ENCODE peak calls at places on chromosomes 4 and X, in four cellular contexts. T is GM12878, M is IMR-90, Q is K562. K is an unnamed sample.

GRCh38 chr4:179007758-179008157 is 1565.5 kb upstream of the AGA start:
- DNase-seq in T (no peak), M (no peak), Q (no peak), K (no peak)

GRCh38 chr4:107888237-107888636 is 43.1 kb upstream of the CYP2U1 start:
- DNase-seq in T (no peak), M (no peak), Q (no peak), K (no peak)

GRCh38 chrX:36562986-36563385 is 445.2 kb upstream of the FAM47C start:
- DNase-seq in T (no peak), M (no peak), Q (no peak), K (no peak)

GRCh38 chrX:44915361-44915868 is 42.4 kb downstream of the KDM6A start:
- DNase-seq in T (no peak), M (peak; percentile 20), Q (peak; percentile 8), K (peak; percentile 14)

GRCh38 chr4:167606551-167606950 is 372.3 kb upstream of the SPOCK3 start:
- DNase-seq in T (no peak), M (no peak), Q (no peak), K (no peak)

GRCh38 chrX:120308558-120308957 is 2.7 kb downstream of the TMEM255A start:
- DNase-seq in T (no peak), M (no peak), Q (no peak), K (no peak)

GRCh38 chrX:19879742-19880378 is 7.5 kb downstream of the SH3KBP1 start:
- DNase-seq in T (no peak), M (no peak), Q (no peak), K (no peak)

GRCh38 chrX:76195579-76195978 is 22.7 kb downstream of the PBDC1 start:
- DNase-seq in T (no peak), M (no peak), Q (no peak), K (no peak)

GRCh38 chr4:164926301-164926700 is 49.3 kb downstream of the APELA start:
- DNase-seq in T (no peak), M (no peak), Q (no peak), K (no peak)

GRCh38 chr4:165294907-165295306 is 32.6 kb upstream of the MSMO1 start:
- DNase-seq in T (peak; percentile 25), M (no peak), Q (no peak), K (no peak)

GRCh38 chrX:70117738-70118137 is 15.5 kb upstream of the IGBP1 start:
- DNase-seq in T (no peak), M (no peak), Q (no peak), K (no peak)

GRCh38 chr4:108433832-108434231 is 186.5 kb upstream of the RPL34 start:
- DNase-seq in T (no peak), M (peak; percentile 93), Q (no peak), K (no peak)

GRCh38 chr4:108114503-108114902 is 54.2 kb downstream of the LEF1 start:
- DNase-seq in T (no peak), M (no peak), Q (peak; percentile 67), K (no peak)

GRCh38 chrX:114842181-114842580 is 175.2 kb downstream of the IL13RA2 start:
- DNase-seq in T (no peak), M (no peak), Q (no peak), K (no peak)

GRCh38 chr4:40327340-40327739 is 7.8 kb upstream of the CHRNA9 start:
- DNase-seq in T (no peak), M (no peak), Q (no peak), K (no peak)

GRCh38 chr4:165111906-165112257 is 778 bp downstream of the TMEM192 start:
- DNase-seq in T (no peak), M (no peak), Q (no peak), K (no peak)

GRCh38 chr4:75831856-75832405 is 70.3 kb downstream of the PPEF2 start:
- DNase-seq in T (no peak), M (no peak), Q (no peak), K (no peak)

GRCh38 chrX:106278951-106279350 is 110.8 kb downstream of the PWWP3B start:
- DNase-seq in T (no peak), M (no peak), Q (no peak), K (no peak)

GRCh38 chr4:7988437-7988836 is 48.8 kb upstream of the AFAP1 start:
- DNase-seq in T (no peak), M (peak; percentile 76), Q (no peak), K (no peak)

GRCh38 chrX:14697453-14697852 is 168.1 kb downstream of the GLRA2 start:
- DNase-seq in T (no peak), M (no peak), Q (peak; percentile 12), K (peak; percentile 6)

GRCh38 chrX:48971325-48972213 is at the start of gene KCND1:
- DNase-seq in T (no peak), M (peak; percentile 46), Q (peak; percentile 49), K (peak; percentile 44)

GRCh38 chr4:2962099-2962455 is 1.1 kb downstream of the NOP14 start:
- DNase-seq in T (no peak), M (no peak), Q (no peak), K (peak; percentile 21)

DNA sequence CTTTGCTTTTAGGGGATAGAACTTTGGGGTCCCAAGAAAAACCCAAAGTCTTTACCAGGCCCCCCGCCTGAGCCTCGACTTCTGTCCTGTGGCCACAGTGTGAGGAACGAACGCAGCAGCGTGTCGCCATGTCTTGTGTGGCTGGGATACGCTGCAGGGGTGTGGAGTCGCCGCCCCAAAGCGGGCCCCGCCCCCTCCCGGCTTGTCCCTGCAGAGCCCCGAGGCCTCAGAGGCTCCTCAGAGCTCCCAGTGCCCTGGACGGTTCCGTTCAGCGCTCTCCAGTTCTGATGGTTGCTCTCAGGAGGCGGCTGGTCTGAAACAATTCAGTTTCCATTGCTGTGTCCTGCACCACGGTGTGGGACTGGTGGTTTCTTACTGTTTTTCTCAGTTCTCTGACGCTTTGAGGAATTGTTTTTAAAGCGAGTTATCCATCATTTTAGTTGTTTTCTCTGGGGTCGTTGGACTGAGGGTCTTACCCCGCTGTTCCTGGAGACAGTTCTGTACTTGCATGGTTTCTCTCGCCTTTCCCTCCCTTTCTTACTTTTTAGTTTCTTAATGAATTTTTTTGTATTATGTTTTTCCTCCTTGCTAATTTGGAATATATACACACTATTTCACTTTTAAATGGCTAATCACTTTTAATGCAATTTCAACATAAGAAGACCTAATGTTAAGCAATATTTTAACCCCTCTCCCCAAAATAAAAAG is 1.6 kb upstream of the IDUA start:
- DNase-seq in T (no peak), M (no peak), Q (peak; percentile 78), K (peak; percentile 24)
- H2AFZ ChIP-seq in T (peak overlapping the region; percentile 72), M (peak overlapping the region; percentile 88), Q (peak overlapping the region; percentile 76), K (peak overlapping the region; percentile 82)

DNA sequence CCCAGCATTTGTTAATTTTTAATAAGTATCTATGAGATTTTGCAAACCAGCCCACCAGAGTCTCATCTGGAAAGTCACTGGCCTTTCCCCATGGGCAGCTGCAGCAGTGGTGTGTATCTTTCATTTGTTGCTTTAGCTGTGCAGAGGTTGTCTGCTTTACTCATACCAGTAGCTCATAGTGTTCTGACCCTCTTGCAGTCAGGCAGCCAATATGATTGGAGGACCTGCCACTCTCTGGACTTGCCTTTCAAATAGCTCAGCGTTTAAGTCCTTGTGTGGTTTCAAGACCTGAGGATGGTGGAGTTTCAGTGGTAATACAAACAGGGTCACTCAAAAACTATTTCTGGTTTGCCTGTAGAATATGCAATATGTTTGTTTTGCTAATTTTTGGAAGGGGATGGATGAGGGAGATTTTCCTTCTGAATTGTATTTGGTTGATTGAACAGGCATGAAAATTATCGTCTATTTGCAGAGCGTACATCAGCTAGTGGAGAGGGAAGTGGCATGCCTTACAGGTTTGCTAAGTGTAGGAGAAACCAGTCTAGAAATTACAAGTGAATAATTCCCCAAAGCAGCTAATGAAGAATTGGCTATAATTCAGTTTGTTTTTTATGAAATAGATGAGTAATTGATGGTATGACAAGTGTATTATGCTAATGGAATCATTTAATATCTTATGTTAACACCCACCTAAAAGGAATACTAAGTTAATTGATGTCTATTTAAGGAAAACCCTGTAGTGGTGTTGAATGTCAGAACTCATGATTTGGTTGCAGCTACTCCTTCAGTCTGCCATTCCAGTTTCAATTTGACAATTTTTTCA is 8.9 kb downstream of the POLA1 start:
- DNase-seq in T (peak; percentile 34), M (no peak), Q (no peak), K (no peak)
- TF ChIP-seq FOS in T (no peak), M (no peak), Q (no peak), K (no peak)

DNA sequence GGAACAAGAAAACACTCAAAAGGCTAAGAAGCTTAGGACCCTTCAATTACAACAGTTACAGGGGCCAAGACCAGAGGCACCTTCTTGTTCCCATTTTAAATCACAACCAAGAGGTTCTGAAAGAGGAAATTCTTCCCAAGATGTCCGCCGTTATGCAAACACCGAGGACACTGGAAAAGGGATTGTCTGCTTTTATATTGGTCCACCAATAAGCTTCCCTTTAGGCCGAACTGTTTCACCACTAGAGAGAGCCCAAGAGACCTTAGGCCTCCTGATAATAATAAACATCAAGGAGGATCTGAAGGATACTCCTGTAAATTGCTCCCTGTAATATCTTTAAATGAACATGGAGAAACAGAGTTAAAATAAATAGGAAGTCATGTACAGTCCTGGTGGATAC is 92.6 kb upstream of the NLRP2B start:
- DNase-seq in T (no peak), M (no peak), Q (no peak), K (no peak)
- TF ChIP-seq CTCF in T (no peak), M (no peak), Q (no peak), K (no peak)

DNA sequence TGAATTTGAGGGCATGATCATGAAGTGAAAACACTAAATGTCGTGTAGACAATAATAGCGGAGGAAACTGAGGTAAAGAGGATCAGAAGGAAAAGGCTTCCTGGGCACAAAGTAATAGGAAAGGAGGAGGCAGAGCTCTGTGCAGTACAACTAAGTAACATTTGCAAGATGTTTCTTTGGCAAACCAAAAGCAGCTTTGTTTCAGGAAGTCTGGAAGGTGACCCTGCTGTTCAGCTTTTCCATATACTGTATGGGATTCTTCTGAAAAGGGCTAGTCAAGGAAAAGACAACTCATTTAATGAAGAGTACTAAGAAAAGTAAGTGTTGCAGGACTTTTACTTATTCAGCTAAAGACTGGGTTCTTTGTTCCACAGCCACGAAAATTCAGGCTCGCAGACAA is 463.1 kb downstream of the PCDH7 start:
- DNase-seq in T (no peak), M (no peak), Q (no peak), K (peak; percentile 91)
- H2AFZ ChIP-seq in T (no peak overlapping the region), M (no peak overlapping the region), Q (no peak overlapping the region), K (peak overlapping the region; percentile 35)